ENCODE peak calls at places on chromosomes 5 and 9, in six cellular contexts. O, E, A, J, W and N are unnamed samples.

GRCh38 chr9:3658964-3659363 is 133.2 kb upstream of the RFX3 start:
- DNase-seq in E (no peak), W (no peak), A (no peak), O (no peak), J (no peak), N (no peak)

GRCh38 chr5:133360693-133361479 is 251.5 kb downstream of the FSTL4 start:
- DNase-seq in J (no peak), O (no peak), E (no peak), A (no peak), W (no peak), N (no peak)

GRCh38 chr9:137434498-137435380 is 6.4 kb downstream of the ENTPD8 start:
- DNase-seq in J (no peak), W (no peak), A (no peak), E (no peak), O (peak; percentile 41), N (no peak)

GRCh38 chr5:119828536-119828935 is 199.2 kb downstream of the FAM170A start:
- DNase-seq in A (no peak), E (no peak), J (no peak), W (no peak), O (no peak), N (no peak)

GRCh38 chr5:14257995-14258403 is 114.9 kb downstream of the TRIO start:
- DNase-seq in A (no peak), E (no peak), W (no peak), J (no peak), O (no peak), N (no peak)

GRCh38 chr5:165809914-165810313 is 2304.5 kb downstream of the MAT2B start:
- DNase-seq in O (no peak), A (no peak), E (no peak), J (no peak), W (no peak), N (no peak)

GRCh38 chr5:1795931-1796330 is 3.7 kb downstream of the MRPL36 start:
- DNase-seq in A (no peak), O (no peak), W (no peak), E (no peak), J (no peak), N (no peak)

GRCh38 chr5:140710899-140711552 is 10.8 kb downstream of the ZMAT2 start:
- DNase-seq in O (peak; percentile 92), W (peak; percentile 94), J (peak; percentile 97), E (peak; percentile 88), A (peak; percentile 87), N (peak; percentile 56)

GRCh38 chr5:117800261-117800660 is 1188.1 kb downstream of the DTWD2 start:
- DNase-seq in O (no peak), J (peak; percentile 60), A (no peak), E (no peak), W (no peak), N (no peak)

GRCh38 chr9:137108608-137109249 is 5.8 kb downstream of the DPP7 start:
- DNase-seq in O (no peak), E (no peak), J (no peak), W (no peak), A (no peak), N (no peak)

GRCh38 chr5:59829389-59829788 is 64.1 kb downstream of the PDE4D start:
- DNase-seq in A (no peak), J (peak; percentile 86), O (no peak), E (no peak), W (no peak), N (no peak)

GRCh38 chr5:138725153-138725884 is 27.9 kb upstream of the CTNNA1 start:
- DNase-seq in J (peak; percentile 53), O (peak; percentile 60), W (no peak), E (peak; percentile 49), A (no peak), N (no peak)

GRCh38 chr5:134997015-134997414 is 29.3 kb downstream of the CATSPER3 start:
- DNase-seq in J (no peak), O (no peak), W (no peak), A (no peak), E (no peak), N (no peak)

GRCh38 chr5:56684159-56684558 is 131.2 kb upstream of the MAP3K1 start:
- DNase-seq in A (no peak), E (no peak), W (no peak), O (no peak), J (no peak), N (no peak)

GRCh38 chr5:40481226-40481625 is 198.5 kb upstream of the PTGER4 start:
- DNase-seq in J (peak; percentile 28), W (no peak), O (no peak), E (no peak), A (no peak), N (no peak)

GRCh38 chr5:64096771-64097170 is 68.9 kb upstream of the RNF180 start:
- DNase-seq in O (no peak), E (no peak), W (no peak), A (no peak), J (no peak), N (no peak)

GRCh38 chr9:124784503-124784902 is 7.6 kb downstream of the OLFML2A start:
- DNase-seq in E (peak; percentile 8), A (no peak), O (no peak), W (no peak), J (peak; percentile 60), N (no peak)

GRCh38 chr5:91464886-91465646 is 81.9 kb upstream of the ARRDC3 start:
- DNase-seq in E (no peak), A (no peak), O (no peak), J (peak; percentile 10), W (no peak), N (no peak)

GRCh38 chr9:36191290-36191645 is 547 bp downstream of the CLTA start:
- DNase-seq in J (peak; percentile 56), E (no peak), W (peak; percentile 36), A (peak; percentile 27), O (peak; percentile 61), N (peak; percentile 28)

GRCh38 chr5:36755340-36755739 is 121.2 kb upstream of the NIPBL start:
- DNase-seq in A (no peak), W (no peak), J (no peak), O (no peak), E (no peak), N (no peak)

GRCh38 chr5:115461506-115462290 is 82.9 kb downstream of the FEM1C start:
- DNase-seq in J (peak; percentile 89), O (no peak), E (no peak), W (peak; percentile 54), A (no peak), N (no peak)

GRCh38 chr5:59042683-59043082 is 459.8 kb downstream of the RAB3C start:
- DNase-seq in O (no peak), A (no peak), W (no peak), E (peak; percentile 22), J (peak; percentile 77), N (no peak)

GRCh38 chr9:69168709-69169217 is 5.3 kb upstream of the TJP2 start:
- DNase-seq in O (no peak), W (peak; percentile 63), J (peak; percentile 87), A (no peak), E (no peak), N (peak; percentile 34)

GRCh38 chr9:89555016-89555415 is 49.8 kb upstream of the GADD45G start:
- DNase-seq in J (no peak), A (no peak), E (no peak), O (no peak), W (no peak), N (no peak)

GRCh38 chr5:135053278-135053677 is 19.2 kb upstream of the PITX1 start:
- DNase-seq in A (no peak), E (no peak), W (no peak), O (peak; percentile 17), J (no peak), N (no peak)

GRCh38 chr9:7320139-7320538 is 479.4 kb downstream of the DMAC1 start:
- DNase-seq in W (no peak), E (peak; percentile 50), J (peak; percentile 78), O (no peak), A (no peak), N (no peak)

GRCh38 chr9:136527721-136528710 is 17.8 kb downstream of the NOTCH1 start:
- DNase-seq in E (no peak), O (no peak), W (no peak), J (no peak), A (no peak), N (no peak)

GRCh38 chr5:111748304-111748763 is 8.7 kb downstream of the NREP start:
- DNase-seq in O (no peak), W (peak; percentile 20), E (no peak), A (no peak), J (peak; percentile 93), N (no peak)

GRCh38 chr9:73054091-73054490 is 97.6 kb upstream of the ANXA1 start:
- DNase-seq in W (no peak), J (no peak), A (no peak), O (no peak), E (no peak), N (no peak)

GRCh38 chr5:2207966-2208544 is 325.3 kb upstream of the IRX4 start:
- DNase-seq in A (no peak), J (no peak), E (no peak), O (no peak), W (no peak), N (no peak)